ENCODE peak calls at places on chromosome 21, in six cellular contexts. D, R, M, L, Y and F are unnamed samples.
A peak's percentile ranks its signal among the peaks of the same experiment; 100 is the strongest.

GRCh38 chr21:32185726-32186125 is 93.1 kb downstream of the MIS18A start:
- DNase-seq in D (no peak), R (no peak), M (no peak), L (no peak), Y (no peak), F (no peak)

GRCh38 chr21:20627594-20627993 is 370.6 kb upstream of the NCAM2 start:
- DNase-seq in D (peak; percentile 57), R (no peak), M (no peak), L (peak; percentile 7), Y (no peak), F (no peak)

GRCh38 chr21:27505516-27505915 is 538.6 kb upstream of the ADAMTS5 start:
- DNase-seq in D (no peak), R (peak; percentile 70), M (no peak), L (no peak), Y (no peak), F (no peak)

GRCh38 chr21:43911015-43911934 is 46.3 kb downstream of the AGPAT3 start:
- DNase-seq in D (no peak), R (no peak), M (no peak), L (no peak), Y (no peak), F (no peak)

GRCh38 chr21:45877821-45878469 is 103.6 kb upstream of the COL6A1 start:
- DNase-seq in D (no peak), R (no peak), M (no peak), L (no peak), Y (no peak), F (no peak)

GRCh38 chr21:33894736-33895288 is 20.8 kb downstream of the ATP5PO start:
- DNase-seq in D (peak; percentile 92), R (peak; percentile 89), M (peak; percentile 67), L (peak; percentile 65), Y (peak; percentile 71), F (peak; percentile 84)

GRCh38 chr21:17414766-17415165 is 98.1 kb upstream of the CXADR start:
- DNase-seq in D (no peak), R (no peak), M (no peak), L (no peak), Y (no peak), F (no peak)

GRCh38 chr21:45372732-45373355 is 32.1 kb upstream of the COL18A1 start:
- DNase-seq in D (no peak), R (peak; percentile 22), M (no peak), L (no peak), Y (no peak), F (no peak)

GRCh38 chr21:46004168-46004861 is 22.7 kb downstream of the COL6A1 start:
- DNase-seq in D (peak; percentile 24), R (no peak), M (no peak), L (no peak), Y (no peak), F (no peak)

GRCh38 chr21:14762734-14763694 is 216.9 kb upstream of the SAMSN1 start:
- DNase-seq in D (no peak), R (no peak), M (no peak), L (no peak), Y (no peak), F (no peak)

DNA sequence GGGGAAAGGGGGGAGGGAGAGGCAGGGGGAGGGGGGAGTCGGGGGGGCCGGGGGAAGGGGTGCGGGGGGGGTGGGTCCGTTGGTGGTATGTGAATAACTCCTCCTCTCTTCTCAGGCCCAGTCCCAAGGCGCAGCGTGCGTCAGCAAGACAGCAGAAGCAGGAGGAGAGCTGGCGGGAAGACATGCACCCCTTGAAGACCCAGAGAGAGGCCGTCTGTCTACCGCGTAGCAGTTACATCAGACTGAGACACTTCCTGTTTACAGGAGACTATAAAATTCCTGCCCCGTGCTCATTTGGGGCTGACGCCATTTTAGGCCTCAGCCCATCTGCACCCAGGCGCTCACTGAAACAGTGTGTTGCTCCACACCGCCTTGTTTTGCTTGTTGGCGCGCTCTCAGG is 55.3 kb downstream of the SETD4 start:
- DNase-seq in D (no peak), R (peak; percentile 42), M (no peak), L (no peak), Y (no peak), F (no peak)
- H2AFZ ChIP-seq in D (no peak overlapping the region), R (peak overlapping the region; percentile 79), M (peak overlapping the region; percentile 7), L (peak overlapping the region; percentile 84), Y (peak overlapping the region; percentile 62), F (no peak overlapping the region)

GRCh38 chr21:39182484-39183271 is 573 bp downstream of the PSMG1 start:
- DNase-seq in D (no peak), R (no peak), M (no peak), L (no peak), Y (peak; percentile 44), F (peak; percentile 46)

GRCh38 chr21:39185157-39185556 is 1.9 kb upstream of the PSMG1 start:
- DNase-seq in D (no peak), R (no peak), M (no peak), L (no peak), Y (no peak), F (no peak)

GRCh38 chr21:39184050-39184980 is 1.1 kb upstream of the PSMG1 start:
- DNase-seq in D (no peak), R (no peak), M (no peak), L (no peak), Y (peak; percentile 32), F (peak; percentile 33)

GRCh38 chr21:39182016-39182415 is 1.2 kb downstream of the PSMG1 start:
- DNase-seq in D (no peak), R (no peak), M (no peak), L (no peak), Y (no peak), F (peak; percentile 18)

GRCh38 chr21:39183272-39184049 is at the start of gene PSMG1:
- DNase-seq in D (peak; percentile 95), R (peak; percentile 90), M (peak; percentile 92), L (peak; percentile 77), Y (peak; percentile 99), F (peak; percentile 95)
- H3K23ac ChIP-seq in D (no peak within 1 kb of the TSS), R (peak within 1 kb of the TSS; percentile 91), M (peak within 1 kb of the TSS; percentile 100), L (no peak within 1 kb of the TSS), Y (no peak within 1 kb of the TSS), F (peak within 1 kb of the TSS; percentile 100)

DNA sequence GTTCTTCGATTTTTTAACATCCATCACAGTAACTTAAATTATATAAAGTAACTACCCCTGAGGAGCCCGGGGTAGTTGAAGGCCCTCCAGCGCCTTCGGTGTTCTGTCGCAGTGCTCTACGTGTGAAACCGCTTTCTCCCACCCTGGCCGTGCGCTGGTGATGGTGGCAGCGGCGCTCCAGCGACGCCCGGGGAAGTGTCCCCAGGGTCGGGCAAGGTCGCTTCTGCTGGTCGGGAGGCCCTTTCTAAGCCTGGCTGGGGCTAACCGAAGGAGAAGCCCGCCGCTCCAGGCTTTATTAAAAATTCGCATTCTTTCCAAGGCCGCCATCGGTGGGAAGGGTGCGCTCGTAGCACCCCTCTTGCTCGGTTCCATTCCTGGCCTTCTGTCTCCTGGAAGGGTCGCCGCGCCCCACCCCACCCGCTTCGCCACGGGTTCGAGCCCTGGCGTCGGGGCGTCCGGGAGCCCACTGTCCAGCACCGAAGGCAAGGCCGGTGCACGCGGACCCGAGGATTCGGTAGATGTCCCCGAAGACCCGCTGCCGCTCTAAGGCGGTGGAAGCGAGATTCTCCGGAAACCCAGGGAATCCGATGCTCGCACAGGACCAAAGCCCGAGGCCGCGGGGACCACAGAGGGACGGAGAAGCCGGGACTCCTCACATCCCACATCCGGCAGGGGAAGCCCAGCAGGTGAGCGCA is 807 bp upstream of the RIPPLY3 start:
- DNase-seq in D (peak; percentile 59), R (no peak), M (no peak), L (no peak), Y (no peak), F (no peak)
- H2AFZ ChIP-seq in D (no peak overlapping the region), R (peak overlapping the region; percentile 82), M (peak overlapping the region; percentile 40), L (peak overlapping the region; percentile 65), Y (peak overlapping the region; percentile 3), F (no peak overlapping the region)

GRCh38 chr21:41508415-41509205 is 652 bp upstream of the TMPRSS2 start:
- DNase-seq in D (no peak), R (no peak), M (no peak), L (no peak), Y (no peak), F (no peak)

GRCh38 chr21:41509206-41509496 is 1.2 kb upstream of the TMPRSS2 start:
- DNase-seq in D (no peak), R (no peak), M (no peak), L (no peak), Y (no peak), F (no peak)

GRCh38 chr21:41506526-41507520 is 1.1 kb downstream of the TMPRSS2 start:
- DNase-seq in D (peak; percentile 59), R (no peak), M (peak; percentile 27), L (no peak), Y (peak; percentile 46), F (peak; percentile 3)

GRCh38 chr21:41506005-41506404 is 2.0 kb downstream of the TMPRSS2 start:
- DNase-seq in D (no peak), R (no peak), M (no peak), L (no peak), Y (no peak), F (no peak)

GRCh38 chr21:41507521-41508414 is at the start of gene TMPRSS2:
- DNase-seq in D (peak; percentile 74), R (no peak), M (peak; percentile 30), L (no peak), Y (peak; percentile 28), F (no peak)
- H3K23ac ChIP-seq in D (no peak within 1 kb of the TSS), R (no peak within 1 kb of the TSS), M (peak within 1 kb of the TSS; percentile 77), L (no peak within 1 kb of the TSS), Y (no peak within 1 kb of the TSS), F (no peak within 1 kb of the TSS)

GRCh38 chr21:29673096-29673610 is 266.6 kb downstream of the GRIK1 start:
- DNase-seq in D (no peak), R (no peak), M (no peak), L (no peak), Y (no peak), F (no peak)

GRCh38 chr21:29669416-29669815 is 270.4 kb downstream of the GRIK1 start:
- DNase-seq in D (no peak), R (no peak), M (no peak), L (no peak), Y (peak; percentile 21), F (no peak)

GRCh38 chr21:29674343-29674742 is 265.5 kb downstream of the GRIK1 start:
- DNase-seq in D (no peak), R (no peak), M (no peak), L (no peak), Y (no peak), F (no peak)

GRCh38 chr21:29670228-29670627 is 269.6 kb downstream of the GRIK1 start:
- DNase-seq in D (no peak), R (no peak), M (no peak), L (no peak), Y (no peak), F (no peak)

GRCh38 chr21:29671728-29672127 is 268.1 kb downstream of the GRIK1 start:
- DNase-seq in D (no peak), R (no peak), M (no peak), L (no peak), Y (no peak), F (no peak)
- H2AFZ ChIP-seq in D (no peak overlapping the region), R (no peak overlapping the region), M (no peak overlapping the region), L (no peak overlapping the region), Y (no peak overlapping the region), F (no peak overlapping the region)